ENCODE peak calls at places on chromosomes 13 and 19, in five cellular contexts. O is MM.1S, D is neuronal stem cell, G is SJCRH30, E is lower lobe of right lung. M is an unnamed sample.

GRCh38 chr13:60617863-60618733 is 221.1 kb downstream of the TDRD3 start:
- DNase-seq in E (no peak), O (no peak), G (peak; percentile 57), D (no peak), M (no peak)

GRCh38 chr13:90918551-90918950 is 428.9 kb upstream of the MIR17HG start:
- DNase-seq in E (no peak), O (no peak), G (no peak), D (no peak), M (no peak)

GRCh38 chr19:33727331-33728028 is 69.2 kb upstream of the KCTD15 start:
- DNase-seq in E (no peak), O (no peak), G (peak; percentile 99), D (no peak), M (no peak)

GRCh38 chr19:13521066-13521465 is 14.8 kb upstream of the CACNA1A start:
- DNase-seq in O (no peak), D (no peak), E (no peak), G (peak; percentile 34), M (no peak)

GRCh38 chr13:51222510-51223283 is 499 bp downstream of the FAM124A start:
- DNase-seq in O (no peak), D (peak; percentile 58), G (peak; percentile 33), E (no peak), M (peak; percentile 28)

GRCh38 chr13:36310417-36311108 is 12.9 kb upstream of the CCDC169 start:
- DNase-seq in E (no peak), G (no peak), O (no peak), D (no peak), M (no peak)

GRCh38 chr13:35255241-35255640 is 221.2 kb downstream of the MAB21L1 start:
- DNase-seq in E (no peak), G (no peak), D (no peak), O (no peak), M (peak; percentile 35)

GRCh38 chr13:68944272-68944671 is 1163.4 kb upstream of the ATXN8OS start:
- DNase-seq in O (no peak), G (no peak), D (no peak), E (no peak), M (no peak)

GRCh38 chr13:27619711-27620376 is 485 bp downstream of the LNX2 start:
- DNase-seq in O (peak; percentile 15), G (peak; percentile 58), D (no peak), E (peak; percentile 70), M (peak; percentile 33)

GRCh38 chr19:48591021-48591420 is 15.5 kb upstream of the SPACA4 start:
- DNase-seq in O (no peak), D (no peak), E (no peak), G (no peak), M (no peak)

GRCh38 chr13:26628706-26629105 is 71.2 kb downstream of the WASF3 start:
- DNase-seq in D (no peak), O (no peak), G (peak; percentile 12), E (no peak), M (no peak)

GRCh38 chr19:383922-384800 is 24.8 kb downstream of the C2CD4C start:
- DNase-seq in D (no peak), G (peak; percentile 15), O (no peak), E (peak; percentile 43), M (peak; percentile 75)

GRCh38 chr13:29339386-29340272 is 255.9 kb downstream of the SLC7A1 start:
- DNase-seq in G (no peak), D (no peak), O (no peak), E (no peak), M (peak; percentile 36)

GRCh38 chr19:4089946-4090345 is 23.2 kb upstream of the ZBTB7A start:
- DNase-seq in D (no peak), O (no peak), G (no peak), E (no peak), M (no peak)

GRCh38 chr19:4089400-4089908 is 22.8 kb upstream of the ZBTB7A start:
- DNase-seq in G (no peak), O (no peak), E (peak; percentile 78), D (no peak), M (no peak)

GRCh38 chr19:4090351-4091220 is 23.9 kb upstream of the ZBTB7A start:
- DNase-seq in O (no peak), E (peak; percentile 84), D (no peak), G (no peak), M (no peak)

GRCh38 chr19:4088065-4088679 is 21.5 kb upstream of the ZBTB7A start:
- DNase-seq in E (no peak), D (no peak), G (no peak), O (no peak), M (no peak)

DNA sequence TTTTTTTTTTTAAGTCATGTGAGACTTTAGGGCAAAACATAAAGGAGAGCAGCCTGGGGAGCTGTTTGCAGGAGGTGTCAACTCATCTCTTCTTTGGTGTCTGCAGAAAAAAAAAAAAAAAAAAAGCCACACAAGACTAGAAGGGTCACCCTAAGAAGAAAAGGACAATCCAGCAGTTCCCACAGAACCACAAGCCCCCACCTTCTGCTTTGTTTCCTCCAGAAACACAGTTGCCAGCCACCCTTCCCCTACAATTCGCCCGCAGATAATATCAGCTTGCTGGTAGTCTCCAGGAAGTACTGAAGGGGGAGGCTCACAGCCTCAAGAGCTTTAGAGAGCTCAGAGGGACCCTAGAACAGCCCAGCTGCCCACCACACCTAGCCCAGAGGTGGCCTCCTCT is 22.3 kb upstream of the ZBTB7A start:
- DNase-seq in G (no peak), E (no peak), O (no peak), D (no peak), M (no peak)
- H3K4me1 ChIP-seq in G (no peaks in the 10 kb centered on the region), E (peaks cover 26% of the 10 kb centered on the region), O (peaks cover 3% of the 10 kb centered on the region), D (no peaks in the 10 kb centered on the region), M (peaks cover 3% of the 10 kb centered on the region)

DNA sequence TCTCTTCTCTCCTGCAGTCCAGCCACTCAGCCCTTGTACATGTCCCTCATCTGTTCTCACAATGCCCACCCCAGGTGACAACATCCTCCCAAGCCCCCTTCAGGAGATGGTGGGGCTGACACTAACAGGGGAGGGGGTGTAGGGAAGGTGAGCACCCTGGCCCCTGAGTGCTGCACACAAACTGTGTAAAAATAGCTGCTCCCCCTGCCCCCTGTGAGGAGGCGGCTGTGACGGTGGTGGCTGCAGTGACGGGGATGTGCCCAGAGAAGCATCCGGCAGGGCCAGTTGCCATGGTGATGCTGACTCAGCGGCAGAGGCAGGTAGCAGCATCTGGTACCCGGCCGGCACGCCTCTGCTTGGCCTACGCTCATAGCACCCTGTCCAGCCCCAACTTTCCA is 13.0 kb upstream of the JUND start:
- DNase-seq in D (no peak), G (no peak), O (peak; percentile 81), E (peak; percentile 72), M (peak; percentile 79)
- H3K4me1 ChIP-seq in D (peaks cover 22% of the 10 kb centered on the region), G (peaks cover 18% of the 10 kb centered on the region), O (peaks cover 18% of the 10 kb centered on the region), E (peaks cover 31% of the 10 kb centered on the region), M (peaks cover 2% of the 10 kb centered on the region)

GRCh38 chr13:114130131-114130707 is 2.2 kb downstream of the RASA3 start:
- DNase-seq in O (no peak), D (no peak), E (peak; percentile 37), G (peak; percentile 37), M (no peak)

GRCh38 chr13:114132419-114133121 is at the start of gene RASA3:
- DNase-seq in E (peak; percentile 80), D (peak; percentile 84), G (peak; percentile 84), O (peak; percentile 83), M (peak; percentile 94)

GRCh38 chr13:114129649-114130062 is 2.8 kb downstream of the RASA3 start:
- DNase-seq in D (no peak), O (no peak), E (no peak), G (no peak), M (no peak)

GRCh38 chr13:114131581-114132418 is 623 bp downstream of the RASA3 start:
- DNase-seq in E (peak; percentile 62), O (no peak), D (no peak), G (peak; percentile 34), M (peak; percentile 33)

GRCh38 chr13:114130708-114131580 is 1.5 kb downstream of the RASA3 start:
- DNase-seq in D (no peak), G (peak; percentile 77), O (peak; percentile 78), E (peak; percentile 57), M (peak; percentile 80)
- H3K4me1 ChIP-seq in D (peaks cover 41% of the 10 kb centered on the region), G (peaks cover 12% of the 10 kb centered on the region), O (peaks cover 15% of the 10 kb centered on the region), E (peaks cover 60% of the 10 kb centered on the region), M (peaks cover 17% of the 10 kb centered on the region)

DNA sequence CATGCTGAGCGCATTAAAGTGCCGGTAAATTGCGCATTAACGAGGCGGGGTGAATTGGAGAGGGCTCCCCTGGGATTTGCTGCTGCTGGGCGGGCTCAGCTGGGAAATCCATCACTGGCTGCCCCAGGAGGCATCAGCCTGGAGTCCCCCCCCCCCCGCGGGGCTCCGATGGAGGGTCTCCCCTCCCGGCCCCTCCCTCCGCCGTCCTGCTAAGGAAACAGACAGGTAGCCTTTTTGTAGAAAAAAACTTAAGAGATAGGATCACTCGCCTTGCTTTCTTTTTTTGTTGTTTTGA is 6.8 kb downstream of the TLE6 start:
- DNase-seq in G (no peak), D (peak; percentile 78), E (no peak), O (no peak), M (no peak)
- H3K4me1 ChIP-seq in G (peaks cover 16% of the 10 kb centered on the region), D (peaks cover 25% of the 10 kb centered on the region), E (peaks cover 19% of the 10 kb centered on the region), O (no peaks in the 10 kb centered on the region), M (peaks cover 9% of the 10 kb centered on the region)

DNA sequence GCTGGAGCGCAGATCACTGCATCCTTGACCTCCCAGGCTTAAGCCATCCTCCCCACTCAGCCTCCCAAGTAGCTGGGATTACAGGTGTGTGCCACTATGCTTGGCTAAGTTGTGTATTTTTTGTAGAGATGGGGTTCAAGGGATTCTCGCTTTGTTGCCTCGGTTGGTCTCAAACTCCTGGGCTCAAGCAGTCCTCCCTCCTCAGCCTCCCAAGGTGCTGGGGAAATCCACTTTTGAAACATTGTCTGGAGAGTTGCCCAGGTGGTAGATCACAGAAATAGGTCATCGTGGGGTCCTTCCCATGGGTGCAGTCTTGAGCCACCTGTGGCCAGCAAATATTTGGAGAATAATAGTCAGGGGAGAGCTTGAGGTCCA is 5.2 kb downstream of the LDLR start:
- DNase-seq in E (no peak), O (no peak), D (no peak), G (no peak), M (no peak)
- H3K4me1 ChIP-seq in E (peaks cover 73% of the 10 kb centered on the region), O (peaks cover 41% of the 10 kb centered on the region), D (peaks cover 7% of the 10 kb centered on the region), G (peaks cover 6% of the 10 kb centered on the region), M (peaks cover 11% of the 10 kb centered on the region)

GRCh38 chr19:1921825-1922224 is 16.6 kb downstream of the ADAT3 start:
- DNase-seq in D (no peak), O (no peak), G (no peak), E (no peak), M (no peak)
- H3K4me1 ChIP-seq in D (no peaks in the 10 kb centered on the region), O (peaks cover 15% of the 10 kb centered on the region), G (no peaks in the 10 kb centered on the region), E (no peaks in the 10 kb centered on the region), M (no peaks in the 10 kb centered on the region)